ENCODE peak calls at places on chromosomes 4 and X, in four cellular contexts. T, K, O and E are unnamed samples. For H3K4me1 and H3K36me3, the result is how much of the 10 kb centered on the place peaks cover.

GRCh38 chrX:49067285-49068120 is 6.3 kb downstream of the PRAF2 start:
- DNase-seq in K (no peak), T (no peak), O (no peak), E (no peak)

GRCh38 chr4:1752284-1753041 is 31.1 kb downstream of the TACC3 start:
- DNase-seq in O (peak), K (no peak), T (peak), E (no peak)

GRCh38 chr4:147488551-147488950 is 7.7 kb downstream of the EDNRA start:
- DNase-seq in O (no peak), T (no peak), K (no peak), E (no peak)

GRCh38 chr4:123506311-123506685 is 109.7 kb downstream of the SPRY1 start:
- DNase-seq in O (no peak), K (no peak), T (no peak), E (no peak)

GRCh38 chr4:8854866-8855265 is 16.8 kb downstream of the HMX1 start:
- DNase-seq in K (no peak), T (peak), O (no peak), E (no peak)

GRCh38 chr4:6042293-6043063 is 24.2 kb upstream of the C4orf50 start:
- DNase-seq in T (no peak), K (no peak), O (no peak), E (no peak)

GRCh38 chr4:39613093-39613656 is 25.5 kb downstream of the SMIM14 start:
- DNase-seq in T (no peak), O (no peak), K (no peak), E (no peak)

GRCh38 chrX:65493431-65493830 is 41.2 kb downstream of the LAS1L start:
- DNase-seq in T (no peak), O (no peak), K (no peak), E (no peak)

GRCh38 chr4:181693517-181693916 is 549.7 kb upstream of the TENM3 start:
- DNase-seq in K (no peak), T (no peak), O (no peak), E (no peak)

GRCh38 chr4:168637872-168638756 is 141.3 kb downstream of the PALLD start:
- DNase-seq in T (peak), K (no peak), O (no peak), E (no peak)

GRCh38 chrX:46849933-46850332 is 13.1 kb downstream of the RP2 start:
- DNase-seq in K (no peak), O (no peak), T (no peak), E (no peak)

GRCh38 chrX:17527135-17527701 is 152.2 kb downstream of the NHS start:
- DNase-seq in T (peak), O (peak), K (no peak), E (no peak)

GRCh38 chr4:79050521-79050880 is 111.3 kb upstream of the PAQR3 start:
- DNase-seq in K (no peak), T (no peak), O (no peak), E (no peak)

GRCh38 chrX:129721414-129721813 is 17.4 kb upstream of the XPNPEP2 start:
- DNase-seq in K (no peak), O (no peak), T (no peak), E (no peak)

GRCh38 chr4:183602444-183603102 is 56.4 kb downstream of the RWDD4 start:
- DNase-seq in T (peak), O (peak), K (no peak), E (no peak)

GRCh38 chrX:39953879-39954278 is 143.9 kb downstream of the BCOR start:
- DNase-seq in K (peak), O (peak), T (peak), E (peak)

GRCh38 chr4:36841583-36842326 is 402.8 kb upstream of the NWD2 start:
- DNase-seq in T (no peak), K (no peak), O (no peak), E (no peak)

GRCh38 chr4:40283968-40284367 is 51.2 kb upstream of the CHRNA9 start:
- DNase-seq in T (no peak), K (peak), O (no peak), E (no peak)

GRCh38 chr4:56330691-56331090 is 56.6 kb downstream of the AASDH start:
- DNase-seq in K (no peak), O (no peak), T (peak), E (no peak)

GRCh38 chrX:13123857-13124345 is 79.5 kb upstream of the FAM9C start:
- DNase-seq in K (no peak), O (no peak), T (peak), E (no peak)

GRCh38 chr4:173159791-173160190 is 8.8 kb upstream of the GALNT7 start:
- DNase-seq in K (no peak), O (no peak), T (no peak), E (no peak)

GRCh38 chr4:74453037-74453635 is 8.2 kb downstream of the AREG start:
- DNase-seq in T (peak), K (no peak), O (no peak), E (no peak)
- H3K4me1 ChIP-seq in T (under half), K (under half), O (under half), E (under half)

DNA sequence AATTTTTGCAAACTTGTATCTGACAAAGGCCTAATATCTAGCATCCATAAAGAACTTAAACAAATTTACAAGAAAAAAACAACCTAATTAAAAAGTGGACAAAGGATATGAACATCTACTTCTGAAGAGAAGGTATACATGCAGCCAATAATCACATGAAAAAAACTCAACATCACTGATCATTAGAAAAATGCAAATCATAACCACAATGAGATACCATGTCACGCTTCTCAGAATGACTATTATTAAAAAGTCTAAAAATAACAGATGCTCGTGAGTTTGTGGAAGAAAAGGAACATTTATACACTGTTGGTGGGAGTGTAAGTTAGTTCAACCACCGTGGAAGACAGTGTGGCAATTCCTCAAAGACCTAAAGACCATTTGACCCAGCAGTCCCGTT is 24.0 kb downstream of the CEP44 start:
- DNase-seq in T (no peak), O (no peak), K (no peak), E (no peak)
- H3K36me3 ChIP-seq in T (under half), O (under half), K (under half), E (under half)

GRCh38 chr4:80253510-80253909 is 13.0 kb upstream of the FGF5 start:
- DNase-seq in T (no peak), K (no peak), O (no peak), E (no peak)

GRCh38 chr4:80252953-80253352 is 13.5 kb upstream of the FGF5 start:
- DNase-seq in K (no peak), O (no peak), T (no peak), E (no peak)

GRCh38 chr4:80255374-80256095 is 10.9 kb upstream of the FGF5 start:
- DNase-seq in O (no peak), K (no peak), T (no peak), E (no peak)

GRCh38 chr4:80252427-80252826 is 14.0 kb upstream of the FGF5 start:
- DNase-seq in T (no peak), K (no peak), O (no peak), E (no peak)

GRCh38 chr4:80254114-80254513 is 12.3 kb upstream of the FGF5 start:
- DNase-seq in O (no peak), T (no peak), K (no peak), E (no peak)
- H3K4me3 ChIP-seq in O (no peak), T (no peak), K (no peak), E (no peak)

DNA sequence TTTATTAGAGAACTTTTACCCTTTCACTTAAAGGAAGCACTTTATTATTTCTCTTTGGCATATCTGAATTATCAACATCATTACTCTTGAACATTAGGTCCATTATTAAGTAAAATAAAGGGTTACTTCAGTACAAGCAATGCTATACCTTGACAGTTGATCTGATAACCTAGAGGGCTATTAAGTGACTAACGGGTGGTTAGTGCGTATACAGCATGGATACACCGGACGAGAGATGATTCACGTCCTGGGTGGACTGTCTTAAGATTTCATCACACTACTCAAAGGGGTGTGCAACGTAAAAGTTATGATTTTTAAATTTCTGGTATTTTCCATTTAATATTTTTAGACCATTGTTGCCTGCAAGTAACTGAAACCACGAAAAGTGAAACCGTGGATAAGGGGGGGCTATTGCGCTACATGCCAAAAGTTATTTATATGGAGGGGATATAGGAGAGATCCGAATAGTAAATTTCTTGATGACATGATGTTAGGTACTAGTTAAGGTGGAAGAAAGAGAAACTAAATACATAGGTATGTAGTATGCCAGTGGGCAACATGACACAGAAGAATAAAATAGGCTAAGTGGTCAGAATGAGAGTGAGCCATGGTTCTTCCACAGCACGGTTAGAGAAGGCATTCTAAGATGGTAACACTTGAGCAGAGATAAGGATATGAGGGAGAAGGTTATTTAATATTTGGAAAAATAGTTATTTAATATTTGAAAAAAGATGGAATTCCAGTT is 230.8 kb upstream of the ANKRD50 start:
- DNase-seq in O (no peak), T (peak), K (no peak), E (no peak)
- H3K4me1 ChIP-seq in O (under half), T (under half), K (under half), E (under half)

GRCh38 chrX:2715066-2715600 is 24.0 kb downstream of the CD99 start:
- DNase-seq in K (peak), O (no peak), T (no peak), E (no peak)

GRCh38 chrX:2723316-2723879 is 28.4 kb upstream of the XG start:
- DNase-seq in O (no peak), K (peak), T (no peak), E (no peak)

GRCh38 chrX:2714551-2714950 is 23.5 kb downstream of the CD99 start:
- DNase-seq in K (peak), T (no peak), O (no peak), E (no peak)

DNA sequence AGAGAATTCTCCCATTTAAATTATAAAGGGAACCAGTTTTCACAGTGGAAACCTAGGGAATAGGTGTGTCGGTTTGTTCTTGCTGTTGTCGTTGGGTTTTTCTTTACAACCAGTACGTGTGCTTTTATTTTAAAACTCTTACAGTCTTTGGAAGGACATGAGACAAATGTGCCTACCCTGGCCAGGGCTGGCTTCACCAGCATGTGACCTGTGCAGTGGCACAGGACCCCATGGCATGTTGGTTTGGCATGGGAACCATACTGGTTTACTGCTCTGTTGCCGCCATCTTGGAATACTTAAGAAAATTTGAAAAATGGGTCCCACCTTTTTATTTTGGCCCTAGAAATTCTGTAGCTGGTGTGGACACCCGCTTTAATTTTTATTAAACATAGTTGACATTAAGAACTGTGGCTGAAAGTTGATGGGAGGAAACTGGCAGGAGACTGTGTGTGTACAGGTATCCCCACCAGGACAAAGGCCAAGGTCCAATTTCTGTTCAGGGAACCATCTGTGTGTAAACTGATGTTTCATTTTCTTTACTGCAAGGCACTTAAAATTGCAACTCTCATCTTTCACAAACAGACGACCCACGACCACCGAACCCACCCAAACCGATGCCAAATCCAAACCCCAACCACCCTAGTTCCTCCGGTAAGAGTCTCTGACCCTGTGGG is 28.8 kb downstream of the CD99 start:
- DNase-seq in O (no peak), K (peak), T (no peak), E (no peak)
- H3K36me3 ChIP-seq in O (under half), K (half or more), T (under half), E (under half)

GRCh38 chr4:87865960-87866598 is 33.3 kb downstream of the MEPE start:
- DNase-seq in K (no peak), T (no peak), O (no peak), E (no peak)
- H3K4me3 ChIP-seq in K (no peak), T (no peak), O (no peak), E (no peak)